ENCODE peak calls at places on chromosomes 7 and 10, in eight cellular contexts. V is T1000; X is cardiac fibroblast; C is NCI-H1105; G is HFFc6; R is stimulated activated CD8-positive, alpha-beta memory T cell treated with anti-CD3 and anti-CD28 coated beads, Interleukin-15, amount 100 ng/mL, for 24 hours; A is fibroblast of lung; N is neural crest cell. M is an unnamed sample.

GRCh38 chr7:46784746-46785145 is 797.2 kb downstream of the TNS3 start:
- DNase-seq in X (peak; percentile 75), R (no peak), C (no peak), G (peak; percentile 70), A (peak; percentile 35), N (no peak), V (no peak), M (no peak)

GRCh38 chr10:59240581-59241183 is 64.2 kb downstream of the PHYHIPL start:
- DNase-seq in X (peak; percentile 70), A (peak; percentile 82), C (no peak), V (no peak), R (no peak), G (peak; percentile 28), N (peak; percentile 45), M (peak; percentile 31)

GRCh38 chr7:22845221-22845844 is 22.7 kb upstream of the TOMM7 start:
- DNase-seq in A (no peak), G (no peak), V (no peak), C (no peak), X (no peak), N (no peak), R (no peak), M (no peak)

GRCh38 chr10:43037942-43038782 is 38.7 kb upstream of the RET start:
- DNase-seq in V (no peak), R (no peak), C (no peak), X (no peak), G (no peak), N (no peak), A (no peak), M (no peak)

GRCh38 chr7:154853727-154854095 is 149.2 kb downstream of the PAXIP1 start:
- DNase-seq in X (no peak), R (no peak), C (no peak), A (no peak), V (no peak), G (peak; percentile 5), N (no peak), M (no peak)

GRCh38 chr7:27922907-27923306 is 182.9 kb downstream of the TAX1BP1 start:
- DNase-seq in G (no peak), A (no peak), V (no peak), R (no peak), X (no peak), C (no peak), N (no peak), M (no peak)

GRCh38 chr7:30143748-30144251 is 9.0 kb downstream of the MTURN start:
- DNase-seq in N (no peak), R (no peak), C (peak; percentile 96), G (peak; percentile 28), V (no peak), X (peak; percentile 66), A (peak; percentile 43), M (no peak)

GRCh38 chr7:706721-707120 is 19.8 kb upstream of the DNAAF5 start:
- DNase-seq in G (no peak), N (no peak), R (no peak), C (no peak), X (no peak), A (no peak), V (no peak), M (no peak)

GRCh38 chr7:44849277-44850210 is 1.7 kb upstream of the H2AZ2 start:
- DNase-seq in A (no peak), N (no peak), R (no peak), G (peak; percentile 28), X (peak; percentile 38), C (no peak), V (no peak), M (no peak)

GRCh38 chr10:47415520-47416304 is 31.6 kb upstream of the ZNF488 start:
- DNase-seq in R (no peak), A (no peak), V (no peak), X (no peak), C (no peak), G (no peak), N (no peak), M (no peak)

GRCh38 chr10:79152423-79152817 is 83.7 kb downstream of the ZMIZ1 start:
- DNase-seq in N (no peak), R (no peak), A (no peak), G (no peak), C (no peak), V (no peak), X (no peak), M (no peak)

GRCh38 chr10:101761226-101761625 is 14.7 kb downstream of the FGF8 start:
- DNase-seq in X (no peak), V (no peak), G (no peak), N (no peak), A (no peak), C (no peak), R (no peak), M (no peak)

M was measured in fibroblast of gingiva.